ENCODE peak calls at places on chromosomes 3 and 15, in nine cellular contexts. Y, V, C, J, S, I, P, K and L are unnamed samples.
A peak's percentile ranks its signal among the peaks of the same experiment; 100 is the strongest.

GRCh38 chr3:180531303-180532278 is 70.4 kb upstream of the TTC14 start:
- ATAC-seq in K (no peak), C (no peak), Y (no peak), V (no peak), S (no peak), P (no peak), J (no peak), I (no peak), L (no peak)

GRCh38 chr15:41730543-41730942 is 43.7 kb upstream of the MAPKBP1 start:
- ATAC-seq in I (no peak), C (peak; percentile 62), V (no peak), K (no peak), P (no peak), J (no peak), Y (no peak), S (no peak), L (no peak)

GRCh38 chr3:132256984-132257383 is 60.2 kb upstream of the ACP3 start:
- ATAC-seq in P (peak; percentile 88), S (no peak), I (no peak), K (peak; percentile 69), J (no peak), V (no peak), C (no peak), Y (no peak), L (peak; percentile 46)

GRCh38 chr15:39172380-39173281 is 408.2 kb upstream of the THBS1 start:
- ATAC-seq in C (no peak), S (peak; percentile 73), Y (no peak), P (peak; percentile 14), J (no peak), K (no peak), I (no peak), V (no peak), L (no peak)

GRCh38 chr3:116078561-116078960 is 366.7 kb downstream of the LSAMP start:
- ATAC-seq in J (no peak), C (no peak), I (no peak), Y (no peak), K (no peak), S (no peak), P (no peak), V (no peak), L (no peak)

GRCh38 chr3:194069421-194070219 is 66.3 kb upstream of the HES1 start:
- ATAC-seq in J (no peak), V (no peak), Y (no peak), S (no peak), K (peak; percentile 23), C (no peak), P (no peak), I (no peak), L (peak; percentile 26)

GRCh38 chr3:29331035-29331434 is 50.2 kb downstream of the RBMS3 start:
- ATAC-seq in V (no peak), P (no peak), K (no peak), Y (no peak), I (no peak), J (no peak), S (no peak), C (no peak), L (no peak)

GRCh38 chr3:40386213-40386612 is 771 bp upstream of the ENTPD3 start:
- ATAC-seq in V (no peak), C (no peak), P (no peak), J (no peak), K (peak; percentile 13), S (no peak), I (peak; percentile 3), Y (no peak), L (no peak)

GRCh38 chr3:193805448-193805847 is 212.4 kb downstream of the OPA1 start:
- ATAC-seq in P (no peak), I (no peak), K (no peak), C (no peak), Y (no peak), J (no peak), V (no peak), S (no peak), L (peak; percentile 68)

GRCh38 chr3:24110051-24110450 is 165.0 kb downstream of the NR1D2 start:
- ATAC-seq in J (no peak), K (no peak), S (no peak), C (no peak), Y (no peak), P (no peak), V (no peak), I (no peak), L (no peak)

GRCh38 chr3:170258105-170258487 is 35.9 kb downstream of the PRKCI start:
- ATAC-seq in J (peak; percentile 16), S (no peak), V (no peak), Y (no peak), I (no peak), C (no peak), K (no peak), P (peak; percentile 79), L (peak; percentile 44)

GRCh38 chr3:15933439-15934144 is 135.8 kb upstream of the ANKRD28 start:
- ATAC-seq in P (no peak), C (no peak), S (no peak), I (no peak), V (no peak), K (no peak), J (no peak), Y (no peak), L (no peak)

GRCh38 chr3:37138816-37139215 is 35.6 kb downstream of the LRRFIP2 start:
- ATAC-seq in S (no peak), P (no peak), J (no peak), C (no peak), Y (no peak), I (no peak), V (no peak), K (peak; percentile 57), L (no peak)

GRCh38 chr15:68031406-68031805 is 22.7 kb upstream of the PIAS1 start:
- ATAC-seq in C (no peak), V (no peak), I (peak; percentile 31), J (no peak), K (no peak), S (no peak), Y (no peak), P (no peak), L (no peak)